ENCODE peak calls at places on chromosomes 1 and 21, in eight cellular contexts. E is naive B cell; A is NCI-H748 treated with DMSO at 0.1 percent for 48 hours; D is WTC11; Q is islet precursor cell; T is neural progenitor cell; H is activated naive CD4-positive, alpha-beta T cell treated with Interleukin-2 at 50 U/mL for 16 hours; Z is stimulated activated CD4-positive, alpha-beta T cell treated with anti-CD3 and anti-CD28 coated beads, Interleukin-15, amount 100 ng/mL, for 24 hours. S is an unnamed sample.

GRCh38 chr21:34511154-34511553 is 856 bp downstream of the KCNE1 start:
- DNase-seq in E (no peak), A (peak; percentile 0), T (no peak), H (no peak), Z (no peak), Q (no peak), D (no peak), S (no peak)

GRCh38 chr1:214499732-214500131 is 51.7 kb downstream of the PTPN14 start:
- DNase-seq in Q (no peak), Z (no peak), D (no peak), E (no peak), T (no peak), H (no peak), A (no peak), S (no peak)

GRCh38 chr1:181551249-181551648 is 67.9 kb downstream of the CACNA1E start:
- DNase-seq in H (no peak), Z (no peak), T (peak; percentile 79), Q (no peak), D (no peak), A (no peak), E (no peak), S (no peak)

GRCh38 chr1:204545202-204545601 is 29.0 kb downstream of the MDM4 start:
- DNase-seq in D (no peak), T (no peak), E (no peak), Q (no peak), A (no peak), Z (no peak), H (no peak), S (no peak)

GRCh38 chr1:61182049-61182448 is 99.7 kb downstream of the NFIA start:
- DNase-seq in Q (no peak), D (no peak), E (no peak), Z (no peak), A (no peak), T (no peak), H (no peak), S (no peak)

GRCh38 chr1:226738421-226738994 is 574 bp downstream of the ITPKB start:
- DNase-seq in Q (peak; percentile 76), A (no peak), D (peak; percentile 42), T (peak; percentile 70), Z (peak; percentile 57), E (peak; percentile 45), H (peak; percentile 44), S (peak; percentile 53)

GRCh38 chr21:45138199-45139002 is 64.0 kb downstream of the ADARB1 start:
- DNase-seq in A (no peak), D (peak; percentile 86), Z (peak; percentile 86), Q (peak; percentile 85), T (peak; percentile 87), H (peak; percentile 70), E (peak; percentile 54), S (peak; percentile 84)

GRCh38 chr1:150718225-150718891 is 2.3 kb downstream of the HORMAD1 start:
- DNase-seq in H (no peak), Q (no peak), T (no peak), A (no peak), E (no peak), D (no peak), Z (no peak), S (no peak)

GRCh38 chr1:244815600-244816099 is 19.8 kb upstream of the COX20 start:
- DNase-seq in E (peak; percentile 58), Z (no peak), T (no peak), D (peak; percentile 58), A (no peak), H (no peak), Q (no peak), S (peak; percentile 82)

GRCh38 chr1:15400627-15401026 is 9.1 kb upstream of the EFHD2 start:
- DNase-seq in D (no peak), Q (no peak), T (no peak), E (no peak), H (no peak), Z (no peak), A (peak; percentile 6), S (no peak)

GRCh38 chr1:156814571-156815260 is 1.9 kb downstream of the SH2D2A start:
- DNase-seq in A (no peak), H (peak; percentile 61), Q (peak; percentile 59), T (no peak), Z (peak; percentile 68), D (no peak), E (no peak), S (no peak)

GRCh38 chr1:209388358-209388757 is 195.2 kb upstream of the CAMK1G start:
- DNase-seq in T (no peak), Q (no peak), Z (no peak), E (no peak), A (no peak), D (no peak), H (no peak), S (no peak)

GRCh38 chr1:247445775-247446364 is 12.0 kb downstream of the OR2B11 start:
- DNase-seq in D (no peak), T (no peak), Z (no peak), H (no peak), A (no peak), E (no peak), Q (peak; percentile 7), S (no peak)

GRCh38 chr1:111615874-111616715 is 3.5 kb upstream of the RAP1A start:
- DNase-seq in D (no peak), T (no peak), E (peak; percentile 78), Z (peak; percentile 55), H (peak; percentile 50), A (no peak), Q (no peak), S (no peak)

GRCh38 chr21:42202321-42202720 is 16.6 kb upstream of the ABCG1 start:
- DNase-seq in E (no peak), H (no peak), D (no peak), Z (no peak), Q (no peak), T (no peak), A (no peak), S (no peak)

GRCh38 chr1:77322061-77322900 is 40.5 kb downstream of the AK5 start:
- DNase-seq in H (no peak), E (no peak), A (no peak), T (no peak), Z (no peak), D (no peak), Q (peak; percentile 77), S (no peak)

GRCh38 chr1:241240084-241240483 is 116.9 kb downstream of the RGS7 start:
- DNase-seq in T (no peak), D (no peak), A (no peak), H (no peak), Z (no peak), E (no peak), Q (no peak), S (no peak)

GRCh38 chr1:102191723-102192122 is 195.0 kb upstream of the OLFM3 start:
- DNase-seq in Z (no peak), H (no peak), T (peak; percentile 85), A (peak; percentile 75), Q (peak; percentile 64), E (no peak), D (no peak), S (peak; percentile 40)